ENCODE peak calls at places on chromosomes 1 and 21, in ten cellular contexts. V, A, R, N, E, K, H, M, D and T are unnamed samples.

GRCh38 chr1:234977891-234978396 is 150.7 kb downstream of the TOMM20 start:
- DNase-seq in V (no peak), A (no peak), R (no peak), N (no peak), E (no peak), K (peak), H (no peak), M (no peak), D (no peak), T (no peak)

GRCh38 chr1:27940297-27940696 is 5.5 kb downstream of the SMPDL3B start:
- DNase-seq in V (no peak), A (no peak), R (peak), N (peak), E (peak), K (peak), H (peak), M (no peak), D (peak), T (no peak)

GRCh38 chr1:99645699-99646531 is at the start of gene PALMD:
- DNase-seq in V (peak), A (peak), R (peak), N (no peak), E (peak), K (peak), H (peak), M (no peak), D (no peak), T (no peak)

GRCh38 chr1:27042670-27043069 is 30.0 kb upstream of the TENT5B start:
- DNase-seq in V (no peak), A (no peak), R (no peak), N (no peak), E (no peak), K (no peak), H (peak), M (no peak), D (no peak), T (no peak)

GRCh38 chr21:36747815-36748381 is 49.0 kb downstream of the SIM2 start:
- DNase-seq in V (no peak), A (no peak), R (peak), N (no peak), E (peak), K (peak), H (peak), M (no peak), D (no peak), T (no peak)

GRCh38 chr21:42155045-42155855 is 63.7 kb upstream of the ABCG1 start:
- DNase-seq in V (no peak), A (no peak), R (no peak), N (no peak), E (no peak), K (no peak), H (no peak), M (no peak), D (no peak), T (no peak)

GRCh38 chr1:203320546-203321272 is 15.4 kb downstream of the BTG2 start:
- DNase-seq in V (no peak), A (no peak), R (peak), N (peak), E (peak), K (peak), H (peak), M (peak), D (peak), T (no peak)

GRCh38 chr1:222582099-222582774 is 7.5 kb downstream of the TAF1A start:
- DNase-seq in V (peak), A (no peak), R (peak), N (no peak), E (no peak), K (no peak), H (no peak), M (no peak), D (no peak), T (peak)

GRCh38 chr1:7040969-7041368 is 255.7 kb downstream of the CAMTA1 start:
- DNase-seq in V (no peak), A (no peak), R (no peak), N (no peak), E (no peak), K (no peak), H (no peak), M (no peak), D (no peak), T (no peak)

GRCh38 chr1:33626801-33627200 is 154.4 kb downstream of the ZSCAN20 start:
- DNase-seq in V (no peak), A (no peak), R (no peak), N (no peak), E (no peak), K (no peak), H (no peak), M (no peak), D (no peak), T (no peak)

GRCh38 chr1:67058242-67058641 is 4.3 kb upstream of the SLC35D1 start:
- DNase-seq in V (no peak), A (no peak), R (no peak), N (no peak), E (no peak), K (no peak), H (peak), M (no peak), D (no peak), T (no peak)

GRCh38 chr1:201719812-201720521 is 109.0 kb upstream of the IPO9 start:
- DNase-seq in V (no peak), A (peak), R (peak), N (no peak), E (peak), K (peak), H (peak), M (no peak), D (no peak), T (no peak)

GRCh38 chr1:230031131-230031530 is 35.9 kb upstream of the GALNT2 start:
- DNase-seq in V (peak), A (no peak), R (peak), N (no peak), E (no peak), K (no peak), H (no peak), M (no peak), D (no peak), T (peak)

GRCh38 chr1:181126871-181127587 is 38.5 kb downstream of the IER5 start:
- DNase-seq in V (peak), A (no peak), R (no peak), N (no peak), E (no peak), K (no peak), H (no peak), M (no peak), D (no peak), T (no peak)

GRCh38 chr1:200409203-200409760 is 554 bp downstream of the ZNF281 start:
- DNase-seq in V (no peak), A (peak), R (peak), N (no peak), E (peak), K (peak), H (peak), M (no peak), D (peak), T (no peak)

GRCh38 chr1:109760581-109761226 is 3.0 kb downstream of the EPS8L3 start:
- DNase-seq in V (no peak), A (peak), R (no peak), N (no peak), E (no peak), K (peak), H (no peak), M (no peak), D (no peak), T (no peak)

GRCh38 chr1:195328102-195328501 is 1280.1 kb downstream of the KCNT2 start:
- DNase-seq in V (no peak), A (no peak), R (peak), N (no peak), E (no peak), K (no peak), H (no peak), M (no peak), D (no peak), T (no peak)

GRCh38 chr1:147853391-147853790 is 49.2 kb upstream of the GJA8 start:
- DNase-seq in V (no peak), A (no peak), R (peak), N (no peak), E (no peak), K (no peak), H (no peak), M (no peak), D (no peak), T (no peak)

GRCh38 chr1:116031299-116031698 is 55.0 kb downstream of the SLC22A15 start:
- DNase-seq in V (no peak), A (no peak), R (no peak), N (no peak), E (no peak), K (peak), H (no peak), M (peak), D (no peak), T (no peak)

GRCh38 chr1:187654635-187655034 is 825.9 kb downstream of the PLA2G4A start:
- DNase-seq in V (peak), A (no peak), R (peak), N (no peak), E (no peak), K (no peak), H (no peak), M (no peak), D (no peak), T (peak)

GRCh38 chr1:192998536-192998935 is 60.6 kb downstream of the UCHL5 start:
- DNase-seq in V (no peak), A (no peak), R (no peak), N (no peak), E (no peak), K (no peak), H (no peak), M (no peak), D (no peak), T (no peak)

GRCh38 chr1:115647919-115648597 is 6.3 kb downstream of the VANGL1 start:
- DNase-seq in V (no peak), A (no peak), R (no peak), N (no peak), E (no peak), K (no peak), H (no peak), M (no peak), D (no peak), T (no peak)

GRCh38 chr1:181257117-181257516 is 168.6 kb downstream of the IER5 start:
- DNase-seq in V (no peak), A (no peak), R (no peak), N (no peak), E (no peak), K (no peak), H (no peak), M (no peak), D (no peak), T (no peak)

GRCh38 chr1:219416598-219417238 is 196.2 kb downstream of the ZC3H11B start:
- DNase-seq in V (peak), A (peak), R (peak), N (peak), E (peak), K (peak), H (peak), M (peak), D (no peak), T (peak)

GRCh38 chr1:93628682-93629081 is 53.0 kb downstream of the BCAR3 start:
- DNase-seq in V (no peak), A (no peak), R (peak), N (no peak), E (no peak), K (no peak), H (no peak), M (no peak), D (no peak), T (no peak)

GRCh38 chr1:93630168-93630567 is 51.5 kb downstream of the BCAR3 start:
- DNase-seq in V (no peak), A (no peak), R (no peak), N (no peak), E (no peak), K (no peak), H (no peak), M (no peak), D (no peak), T (no peak)

GRCh38 chr1:93633313-93633712 is 48.3 kb downstream of the BCAR3 start:
- DNase-seq in V (no peak), A (no peak), R (no peak), N (no peak), E (no peak), K (no peak), H (no peak), M (no peak), D (no peak), T (no peak)

GRCh38 chr1:93629101-93630059 is 52.3 kb downstream of the BCAR3 start:
- DNase-seq in V (peak), A (no peak), R (peak), N (peak), E (no peak), K (peak), H (peak), M (no peak), D (no peak), T (no peak)

GRCh38 chr1:93631626-93632365 is 49.8 kb downstream of the BCAR3 start:
- DNase-seq in V (no peak), A (no peak), R (no peak), N (no peak), E (no peak), K (no peak), H (no peak), M (no peak), D (no peak), T (no peak)
- H3K27ac ChIP-seq in V (no peak), A (no peak), R (peak), N (no peak), E (no peak), K (no peak), H (no peak), M (no peak), D (no peak), T (peak)

GRCh38 chr1:59422921-59423575 is 126.2 kb downstream of the FGGY start:
- DNase-seq in V (no peak), A (peak), R (peak), N (no peak), E (peak), K (peak), H (no peak), M (peak), D (no peak), T (no peak)
- H3K27ac ChIP-seq in V (no peak), A (no peak), R (no peak), N (no peak), E (no peak), K (no peak), H (no peak), M (no peak), D (no peak), T (no peak)

DNA sequence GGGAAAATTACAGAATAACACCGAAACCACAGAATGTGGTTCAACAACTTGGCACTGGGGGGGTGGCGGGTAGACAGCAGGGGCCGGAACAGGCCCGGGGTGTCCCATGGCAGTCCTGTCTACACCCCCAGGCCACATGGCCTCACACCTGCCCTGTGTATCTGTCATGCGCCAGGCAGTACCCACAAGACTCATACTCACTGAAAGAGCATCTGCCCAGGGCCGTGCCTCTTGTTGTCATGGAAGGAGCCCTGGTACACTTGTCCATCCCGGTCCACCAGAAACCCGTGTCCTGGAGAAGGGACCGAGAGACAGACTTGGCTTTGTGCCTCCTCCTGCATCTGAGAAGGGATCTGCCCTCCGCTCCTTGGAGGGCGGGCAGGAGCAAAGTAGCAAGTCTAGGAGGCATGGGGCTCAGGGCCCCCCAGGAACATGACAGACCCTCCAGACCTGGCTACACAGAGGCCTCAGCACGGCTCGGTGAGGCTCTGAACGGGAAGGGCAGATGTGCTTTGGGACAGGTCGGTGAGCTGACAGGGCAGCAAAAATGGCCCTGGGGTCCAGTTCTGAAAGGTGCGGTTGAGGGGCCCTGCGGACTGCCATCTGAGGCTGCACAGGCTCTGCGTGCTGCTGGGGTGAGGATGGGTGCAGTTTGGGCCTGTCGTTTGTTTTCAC is 5.6 kb downstream of the MORN1 start:
- DNase-seq in V (no peak), A (peak), R (no peak), N (no peak), E (no peak), K (no peak), H (no peak), M (no peak), D (no peak), T (no peak)
- H3K27ac ChIP-seq in V (no peak), A (no peak), R (no peak), N (no peak), E (no peak), K (no peak), H (no peak), M (no peak), D (no peak), T (no peak)

GRCh38 chr1:227299238-227299637 is 19.1 kb downstream of the CDC42BPA start:
- DNase-seq in V (no peak), A (no peak), R (peak), N (no peak), E (no peak), K (no peak), H (no peak), M (no peak), D (no peak), T (no peak)
- H3K27ac ChIP-seq in V (peak), A (no peak), R (peak), N (no peak), E (peak), K (no peak), H (no peak), M (no peak), D (no peak), T (peak)